ENCODE peak calls at places on chromosomes 12 and 14, in seven cellular contexts. One of them, this sample, is unnamed.

GRCh38 chr12:51362747-51363342 is 16.4 kb upstream of the CELA1 start:
- DNase-seq in WERI-Rb-1: no peak
- DNase-seq in uterus: no peak
- DNase-seq in AG04450: no peak
- DNase-seq in bronchial epithelial cell: no peak
- DNase-seq in IMR-90: no peak
- DNase-seq in DND-41: no peak
- DNase-seq in this sample: no peak

GRCh38 chr12:120262852-120263724 is 2.4 kb downstream of the PXN start:
- DNase-seq in WERI-Rb-1: no peak
- DNase-seq in uterus: no peak
- DNase-seq in AG04450: no peak
- DNase-seq in bronchial epithelial cell: no peak
- DNase-seq in IMR-90: no peak
- DNase-seq in DND-41: no peak
- DNase-seq in this sample: no peak

GRCh38 chr14:52351561-52352491 is 37.7 kb downstream of the PTGER2 start:
- DNase-seq in WERI-Rb-1: no peak
- DNase-seq in uterus: peak; percentile 76
- DNase-seq in AG04450: no peak
- DNase-seq in bronchial epithelial cell: no peak
- DNase-seq in IMR-90: peak; percentile 41
- DNase-seq in DND-41: peak; percentile 71
- DNase-seq in this sample: no peak

GRCh38 chr14:94636744-94637412 is 24.7 kb downstream of the SERPINA3 start:
- DNase-seq in WERI-Rb-1: no peak
- DNase-seq in uterus: no peak
- DNase-seq in AG04450: no peak
- DNase-seq in bronchial epithelial cell: no peak
- DNase-seq in IMR-90: no peak
- DNase-seq in DND-41: no peak
- DNase-seq in this sample: no peak

GRCh38 chr12:130128764-130129735 is 33.2 kb upstream of the FZD10 start:
- DNase-seq in WERI-Rb-1: peak; percentile 68
- DNase-seq in uterus: peak; percentile 25
- DNase-seq in AG04450: no peak
- DNase-seq in bronchial epithelial cell: no peak
- DNase-seq in IMR-90: no peak
- DNase-seq in DND-41: no peak
- DNase-seq in this sample: no peak

GRCh38 chr12:76312314-76312713 is 35.9 kb downstream of the BBS10 start:
- DNase-seq in WERI-Rb-1: no peak
- DNase-seq in uterus: no peak
- DNase-seq in AG04450: no peak
- DNase-seq in bronchial epithelial cell: no peak
- DNase-seq in IMR-90: no peak
- DNase-seq in DND-41: no peak
- DNase-seq in this sample: no peak

GRCh38 chr14:103724116-103724515 is 8.5 kb downstream of the ZFYVE21 start:
- DNase-seq in WERI-Rb-1: no peak
- DNase-seq in uterus: peak; percentile 63
- DNase-seq in AG04450: no peak
- DNase-seq in bronchial epithelial cell: no peak
- DNase-seq in IMR-90: peak; percentile 36
- DNase-seq in DND-41: no peak
- DNase-seq in this sample: no peak

GRCh38 chr14:101068958-101069549 is 165.5 kb upstream of the RTL1 start:
- DNase-seq in WERI-Rb-1: no peak
- DNase-seq in uterus: peak; percentile 5
- DNase-seq in AG04450: no peak
- DNase-seq in bronchial epithelial cell: no peak
- DNase-seq in IMR-90: no peak
- DNase-seq in DND-41: no peak
- DNase-seq in this sample: no peak

GRCh38 chr14:99166506-99166905 is 105.5 kb downstream of the BCL11B start:
- DNase-seq in WERI-Rb-1: no peak
- DNase-seq in uterus: no peak
- DNase-seq in AG04450: no peak
- DNase-seq in bronchial epithelial cell: no peak
- DNase-seq in IMR-90: no peak
- DNase-seq in DND-41: no peak
- DNase-seq in this sample: no peak

GRCh38 chr12:12734561-12735071 is 17.4 kb downstream of the CDKN1B start:
- DNase-seq in WERI-Rb-1: no peak
- DNase-seq in uterus: no peak
- DNase-seq in AG04450: no peak
- DNase-seq in bronchial epithelial cell: no peak
- DNase-seq in IMR-90: peak; percentile 75
- DNase-seq in DND-41: no peak
- DNase-seq in this sample: no peak

GRCh38 chr12:74624206-74624605 is 86.6 kb downstream of the ATXN7L3B start:
- DNase-seq in WERI-Rb-1: no peak
- DNase-seq in uterus: no peak
- DNase-seq in AG04450: no peak
- DNase-seq in bronchial epithelial cell: no peak
- DNase-seq in IMR-90: no peak
- DNase-seq in DND-41: no peak
- DNase-seq in this sample: no peak

GRCh38 chr12:108302471-108303311 is 36.4 kb downstream of the CMKLR1 start:
- DNase-seq in WERI-Rb-1: no peak
- DNase-seq in uterus: peak; percentile 82
- DNase-seq in AG04450: no peak
- DNase-seq in bronchial epithelial cell: no peak
- DNase-seq in IMR-90: no peak
- DNase-seq in DND-41: no peak
- DNase-seq in this sample: no peak

GRCh38 chr12:109525279-109525585 is 47.8 kb downstream of the UBE3B start:
- DNase-seq in WERI-Rb-1: no peak
- DNase-seq in uterus: no peak
- DNase-seq in AG04450: no peak
- DNase-seq in bronchial epithelial cell: no peak
- DNase-seq in IMR-90: no peak
- DNase-seq in DND-41: no peak
- DNase-seq in this sample: no peak

GRCh38 chr14:49934638-49935037 is 41.8 kb downstream of the ARF6 start:
- DNase-seq in WERI-Rb-1: no peak
- DNase-seq in uterus: no peak
- DNase-seq in AG04450: no peak
- DNase-seq in bronchial epithelial cell: no peak
- DNase-seq in IMR-90: peak; percentile 19
- DNase-seq in DND-41: no peak
- DNase-seq in this sample: no peak

DNA sequence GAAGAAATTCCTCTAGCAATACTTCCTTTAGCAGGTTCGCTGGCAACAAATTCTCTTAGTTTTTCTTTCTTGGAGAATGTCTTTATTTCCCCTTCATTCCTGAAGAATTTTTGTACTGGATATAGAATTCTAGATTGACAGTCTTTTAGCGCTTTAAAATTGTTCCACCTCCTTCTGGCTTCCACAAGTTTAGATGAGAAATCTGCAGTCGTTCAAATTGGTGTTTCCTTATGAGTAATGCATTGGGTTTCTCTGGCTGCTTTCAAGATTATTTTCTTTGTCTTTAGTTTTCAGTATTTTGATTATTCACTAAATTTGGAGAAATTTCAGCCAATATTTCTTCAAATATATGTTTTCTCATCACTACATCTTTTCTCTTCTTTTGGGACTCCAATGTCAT is 33.3 kb upstream of the FGF6 start:
- DNase-seq in WERI-Rb-1: no peak
- DNase-seq in uterus: no peak
- DNase-seq in AG04450: no peak
- DNase-seq in bronchial epithelial cell: no peak
- DNase-seq in IMR-90: no peak
- DNase-seq in DND-41: no peak
- DNase-seq in this sample: no peak
- H3K4me3 ChIP-seq in WERI-Rb-1: no peak overlapping the region
- H3K4me3 ChIP-seq in uterus: no peak overlapping the region
- H3K4me3 ChIP-seq in AG04450: no peak overlapping the region
- H3K4me3 ChIP-seq in bronchial epithelial cell: no peak overlapping the region
- H3K4me3 ChIP-seq in IMR-90: no peak overlapping the region
- H3K4me3 ChIP-seq in DND-41: no peak overlapping the region
- H3K4me3 ChIP-seq in this sample: no peak overlapping the region

DNA sequence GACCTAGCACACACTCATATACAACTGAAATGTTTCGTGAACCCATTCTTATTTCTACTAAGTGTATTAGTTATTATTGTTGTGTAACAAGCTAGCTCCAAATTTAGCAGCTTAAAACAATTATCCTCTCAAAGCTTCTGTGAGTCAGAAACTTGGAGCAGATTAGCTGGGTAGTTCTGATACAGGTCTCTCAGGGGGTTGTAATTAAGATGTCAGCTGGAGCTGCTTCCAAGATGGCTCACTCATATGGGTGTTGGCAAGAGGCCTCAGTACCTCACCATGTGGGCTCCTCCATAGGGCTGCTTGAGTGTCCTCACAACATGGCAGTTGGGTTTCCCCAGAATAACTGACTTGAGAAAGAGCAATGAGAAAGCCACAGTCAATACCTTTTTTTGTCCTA is 9.8 kb downstream of the GPR135 start:
- DNase-seq in WERI-Rb-1: no peak
- DNase-seq in uterus: no peak
- DNase-seq in AG04450: no peak
- DNase-seq in bronchial epithelial cell: no peak
- DNase-seq in IMR-90: peak; percentile 72
- DNase-seq in DND-41: no peak
- DNase-seq in this sample: no peak
- H3K4me3 ChIP-seq in WERI-Rb-1: no peak overlapping the region
- H3K4me3 ChIP-seq in uterus: no peak overlapping the region
- H3K4me3 ChIP-seq in AG04450: no peak overlapping the region
- H3K4me3 ChIP-seq in bronchial epithelial cell: no peak overlapping the region
- H3K4me3 ChIP-seq in IMR-90: no peak overlapping the region
- H3K4me3 ChIP-seq in DND-41: no peak overlapping the region
- H3K4me3 ChIP-seq in this sample: no peak overlapping the region

DNA sequence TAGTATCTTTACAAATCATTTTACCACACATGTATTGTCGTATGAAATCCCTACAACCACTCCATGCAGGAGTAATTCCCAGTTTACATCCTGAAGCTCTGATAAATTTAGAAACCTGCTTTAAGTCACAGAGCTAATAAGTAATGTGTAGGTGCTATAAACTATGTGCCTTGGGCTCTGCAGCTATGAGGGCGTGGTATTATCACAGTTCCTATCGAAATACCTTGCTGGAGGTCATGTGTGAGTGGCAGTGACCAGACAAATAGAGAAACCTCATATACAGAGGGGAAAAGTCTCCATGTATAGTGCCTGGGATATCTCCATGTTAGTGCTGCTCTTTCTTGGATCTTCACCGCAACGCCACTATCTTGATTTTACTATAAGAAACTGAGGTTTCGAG is 898 bp upstream of the TBC1D15 start:
- DNase-seq in WERI-Rb-1: no peak
- DNase-seq in uterus: no peak
- DNase-seq in AG04450: no peak
- DNase-seq in bronchial epithelial cell: no peak
- DNase-seq in IMR-90: no peak
- DNase-seq in DND-41: no peak
- DNase-seq in this sample: no peak
- H3K4me3 ChIP-seq in WERI-Rb-1: no peak overlapping the region
- H3K4me3 ChIP-seq in uterus: peak overlapping the region; percentile 86
- H3K4me3 ChIP-seq in AG04450: no peak overlapping the region
- H3K4me3 ChIP-seq in bronchial epithelial cell: peak overlapping the region; percentile 59
- H3K4me3 ChIP-seq in IMR-90: no peak overlapping the region
- H3K4me3 ChIP-seq in DND-41: no peak overlapping the region
- H3K4me3 ChIP-seq in this sample: no peak overlapping the region

GRCh38 chr14:80930836-80931389 is 10.6 kb downstream of the CEP128 start:
- DNase-seq in WERI-Rb-1: no peak
- DNase-seq in uterus: no peak
- DNase-seq in AG04450: peak; percentile 70
- DNase-seq in bronchial epithelial cell: peak; percentile 92
- DNase-seq in IMR-90: peak; percentile 96
- DNase-seq in DND-41: peak; percentile 83
- DNase-seq in this sample: peak; percentile 78
- H3K4me3 ChIP-seq in WERI-Rb-1: no peak overlapping the region
- H3K4me3 ChIP-seq in uterus: no peak overlapping the region
- H3K4me3 ChIP-seq in AG04450: peak overlapping the region; percentile 5
- H3K4me3 ChIP-seq in bronchial epithelial cell: no peak overlapping the region
- H3K4me3 ChIP-seq in IMR-90: no peak overlapping the region
- H3K4me3 ChIP-seq in DND-41: no peak overlapping the region
- H3K4me3 ChIP-seq in this sample: peak overlapping the region; percentile 31

GRCh38 chr14:28571636-28572035 is 195.0 kb upstream of the FOXG1 start:
- DNase-seq in WERI-Rb-1: no peak
- DNase-seq in uterus: no peak
- DNase-seq in AG04450: no peak
- DNase-seq in bronchial epithelial cell: peak; percentile 93
- DNase-seq in IMR-90: no peak
- DNase-seq in DND-41: no peak
- DNase-seq in this sample: no peak

GRCh38 chr14:28577711-28578131 is 188.9 kb upstream of the FOXG1 start:
- DNase-seq in WERI-Rb-1: no peak
- DNase-seq in uterus: no peak
- DNase-seq in AG04450: no peak
- DNase-seq in bronchial epithelial cell: peak; percentile 72
- DNase-seq in IMR-90: no peak
- DNase-seq in DND-41: no peak
- DNase-seq in this sample: no peak

GRCh38 chr14:28576523-28576922 is 190.1 kb upstream of the FOXG1 start:
- DNase-seq in WERI-Rb-1: no peak
- DNase-seq in uterus: no peak
- DNase-seq in AG04450: no peak
- DNase-seq in bronchial epithelial cell: no peak
- DNase-seq in IMR-90: no peak
- DNase-seq in DND-41: no peak
- DNase-seq in this sample: no peak

GRCh38 chr14:28577187-28577586 is 189.4 kb upstream of the FOXG1 start:
- DNase-seq in WERI-Rb-1: no peak
- DNase-seq in uterus: no peak
- DNase-seq in AG04450: no peak
- DNase-seq in bronchial epithelial cell: no peak
- DNase-seq in IMR-90: no peak
- DNase-seq in DND-41: no peak
- DNase-seq in this sample: no peak
- H3K4me3 ChIP-seq in WERI-Rb-1: no peak overlapping the region
- H3K4me3 ChIP-seq in uterus: no peak overlapping the region
- H3K4me3 ChIP-seq in AG04450: no peak overlapping the region
- H3K4me3 ChIP-seq in bronchial epithelial cell: no peak overlapping the region
- H3K4me3 ChIP-seq in IMR-90: no peak overlapping the region
- H3K4me3 ChIP-seq in DND-41: no peak overlapping the region
- H3K4me3 ChIP-seq in this sample: no peak overlapping the region

DNA sequence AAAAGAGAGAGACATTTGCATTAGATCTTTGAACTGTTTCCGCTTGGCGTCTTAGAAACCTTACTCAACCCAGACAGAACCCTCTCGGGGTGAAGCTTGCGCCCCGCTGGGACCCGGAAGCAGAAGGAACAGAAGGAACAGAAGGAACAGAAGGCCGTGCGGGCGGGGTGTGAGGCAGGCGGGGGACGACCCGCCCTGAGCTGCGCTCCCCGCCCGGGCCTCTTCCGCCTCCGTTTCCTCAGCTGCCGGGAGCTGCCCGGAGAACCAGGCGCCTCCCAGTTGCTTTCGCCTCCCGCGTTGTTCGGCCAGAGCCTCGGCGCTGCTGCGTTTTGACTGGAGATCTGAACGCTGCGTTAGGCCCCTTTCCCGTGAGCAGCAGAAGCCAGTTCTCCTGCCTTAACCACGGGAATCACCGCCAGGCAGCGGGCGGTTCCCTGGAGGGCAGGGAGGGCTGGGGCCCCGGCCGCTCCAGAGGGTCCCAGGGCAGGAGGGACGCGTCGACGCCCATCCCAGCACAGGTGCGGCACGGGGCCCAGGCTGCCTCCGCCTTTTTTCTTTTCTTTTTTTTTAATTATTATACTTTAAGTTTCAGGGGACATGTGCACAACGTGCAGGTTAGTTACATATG is 19.3 kb upstream of the MMP17 start:
- DNase-seq in WERI-Rb-1: no peak
- DNase-seq in uterus: no peak
- DNase-seq in AG04450: no peak
- DNase-seq in bronchial epithelial cell: no peak
- DNase-seq in IMR-90: no peak
- DNase-seq in DND-41: no peak
- DNase-seq in this sample: no peak
- H3K4me3 ChIP-seq in WERI-Rb-1: no peak overlapping the region
- H3K4me3 ChIP-seq in uterus: no peak overlapping the region
- H3K4me3 ChIP-seq in AG04450: no peak overlapping the region
- H3K4me3 ChIP-seq in bronchial epithelial cell: peak overlapping the region; percentile 10
- H3K4me3 ChIP-seq in IMR-90: no peak overlapping the region
- H3K4me3 ChIP-seq in DND-41: no peak overlapping the region
- H3K4me3 ChIP-seq in this sample: peak overlapping the region; percentile 57